ENCODE peak calls at places on chromosome 19, in nine cellular contexts. F is ELR, I is mucosa of descending colon, J is neural progenitor cell, L is amniotic stem cell, U is C1 segment of cervical spinal cord, T is T-helper 17 cell, V is AG09319, C is SHP77. A is an unnamed sample.
A peak's percentile ranks its signal among the peaks of the same experiment; 100 is the strongest.

GRCh38 chr19:5804516-5805464 is at the start of gene NRTN:
- DNase-seq in U (no peak), L (no peak), T (peak; percentile 59), V (no peak), F (no peak), I (no peak), J (peak; percentile 84), C (peak; percentile 48), A (no peak)

GRCh38 chr19:5001547-5002131 is 32.7 kb downstream of the KDM4B start:
- DNase-seq in T (no peak), L (no peak), F (peak; percentile 69), C (peak; percentile 32), J (peak; percentile 61), V (peak; percentile 79), I (no peak), U (no peak), A (no peak)

GRCh38 chr19:5340637-5341447 is at the start of gene PTPRS:
- DNase-seq in C (peak; percentile 80), U (peak; percentile 82), F (peak; percentile 90), J (peak; percentile 96), V (peak; percentile 32), I (peak; percentile 70), L (peak; percentile 50), T (peak; percentile 36), A (peak; percentile 57)

GRCh38 chr19:35519291-35519690 is 5.8 kb upstream of the DMKN start:
- DNase-seq in L (no peak), J (no peak), V (no peak), U (no peak), F (peak; percentile 53), T (no peak), I (no peak), C (no peak), A (no peak)

GRCh38 chr19:812819-813358 is 8.9 kb downstream of the PLPPR3 start:
- DNase-seq in I (no peak), J (no peak), F (no peak), T (no peak), L (no peak), V (no peak), C (no peak), U (no peak), A (no peak)

GRCh38 chr19:43578787-43579186 is 3.2 kb downstream of the PINLYP start:
- DNase-seq in T (no peak), L (no peak), I (no peak), U (no peak), J (no peak), V (no peak), F (no peak), C (no peak), A (no peak)

GRCh38 chr19:14383898-14384669 is 2.8 kb downstream of the ADGRE5 start:
- DNase-seq in J (no peak), U (no peak), C (no peak), L (no peak), T (peak; percentile 67), I (peak; percentile 66), F (peak; percentile 80), V (no peak), A (peak; percentile 73)

GRCh38 chr19:55666343-55667005 is 8.6 kb upstream of the EPN1 start:
- DNase-seq in J (no peak), L (no peak), T (no peak), I (no peak), F (no peak), V (no peak), C (no peak), U (no peak), A (no peak)

GRCh38 chr19:677201-677600 is 1.0 kb downstream of the FSTL3 start:
- DNase-seq in I (peak; percentile 74), C (no peak), U (no peak), T (no peak), L (peak; percentile 58), V (peak; percentile 44), J (no peak), F (peak; percentile 87), A (peak; percentile 86)

GRCh38 chr19:49157445-49158224 is at the start of gene TRPM4:
- DNase-seq in F (peak; percentile 84), J (peak; percentile 96), T (no peak), L (peak; percentile 72), V (no peak), U (peak; percentile 62), C (peak; percentile 78), I (peak; percentile 93), A (peak; percentile 81)

A was measured in uterus.